ENCODE peak calls at places on chromosomes 6 and 20, in eight cellular contexts. One of them, this sample, is unnamed.

GRCh38 chr6:143135326-143135725 is 74.6 kb downstream of the AIG1 start:
- DNase-seq in activated T-cell treated with anti-CD3 and anti-CD28 coated beads, Interleukin-2, amount 50 U/mL, for 72 hours: no peak
- DNase-seq in GM04504: no peak
- DNase-seq in cardiac fibroblast: no peak
- DNase-seq in GM12865: no peak
- DNase-seq in ELR: no peak
- DNase-seq in NCI-H774: no peak
- DNase-seq in naive thymus-derived CD4-positive, alpha-beta T cell: no peak
- DNase-seq in this sample: no peak

GRCh38 chr6:1798303-1798964 is 188.7 kb downstream of the FOXC1 start:
- DNase-seq in NCI-H774: no peak
- DNase-seq in GM12865: no peak
- DNase-seq in ELR: no peak
- DNase-seq in GM04504: no peak
- DNase-seq in activated T-cell treated with anti-CD3 and anti-CD28 coated beads, Interleukin-2, amount 50 U/mL, for 72 hours: no peak
- DNase-seq in cardiac fibroblast: peak
- DNase-seq in naive thymus-derived CD4-positive, alpha-beta T cell: no peak
- DNase-seq in this sample: no peak

GRCh38 chr6:33018904-33019303 is 9.5 kb upstream of the HLA-DOA start:
- DNase-seq in cardiac fibroblast: peak
- DNase-seq in activated T-cell treated with anti-CD3 and anti-CD28 coated beads, Interleukin-2, amount 50 U/mL, for 72 hours: peak
- DNase-seq in naive thymus-derived CD4-positive, alpha-beta T cell: no peak
- DNase-seq in ELR: peak
- DNase-seq in NCI-H774: peak
- DNase-seq in GM12865: peak
- DNase-seq in GM04504: no peak
- DNase-seq in this sample: peak

GRCh38 chr6:87742106-87742505 is 40.1 kb upstream of the AKIRIN2 start:
- DNase-seq in GM12865: peak
- DNase-seq in ELR: peak
- DNase-seq in cardiac fibroblast: no peak
- DNase-seq in NCI-H774: no peak
- DNase-seq in activated T-cell treated with anti-CD3 and anti-CD28 coated beads, Interleukin-2, amount 50 U/mL, for 72 hours: peak
- DNase-seq in GM04504: no peak
- DNase-seq in naive thymus-derived CD4-positive, alpha-beta T cell: peak
- DNase-seq in this sample: peak

GRCh38 chr6:107124934-107125348 is 9.6 kb upstream of the BEND3 start:
- DNase-seq in GM12865: peak
- DNase-seq in activated T-cell treated with anti-CD3 and anti-CD28 coated beads, Interleukin-2, amount 50 U/mL, for 72 hours: no peak
- DNase-seq in cardiac fibroblast: no peak
- DNase-seq in ELR: no peak
- DNase-seq in GM04504: no peak
- DNase-seq in NCI-H774: peak
- DNase-seq in naive thymus-derived CD4-positive, alpha-beta T cell: no peak
- DNase-seq in this sample: no peak

GRCh38 chr6:101832371-101832770 is 438.9 kb downstream of the GRIK2 start:
- DNase-seq in GM12865: no peak
- DNase-seq in naive thymus-derived CD4-positive, alpha-beta T cell: no peak
- DNase-seq in GM04504: no peak
- DNase-seq in cardiac fibroblast: no peak
- DNase-seq in ELR: no peak
- DNase-seq in activated T-cell treated with anti-CD3 and anti-CD28 coated beads, Interleukin-2, amount 50 U/mL, for 72 hours: no peak
- DNase-seq in NCI-H774: no peak
- DNase-seq in this sample: no peak

GRCh38 chr6:26223213-26223612 is 136.0 kb downstream of the HFE start:
- DNase-seq in cardiac fibroblast: peak
- DNase-seq in activated T-cell treated with anti-CD3 and anti-CD28 coated beads, Interleukin-2, amount 50 U/mL, for 72 hours: no peak
- DNase-seq in GM12865: peak
- DNase-seq in NCI-H774: peak
- DNase-seq in GM04504: no peak
- DNase-seq in naive thymus-derived CD4-positive, alpha-beta T cell: no peak
- DNase-seq in ELR: peak
- DNase-seq in this sample: peak

GRCh38 chr6:13914346-13914745 is 10.4 kb upstream of the RNF182 start:
- DNase-seq in GM12865: no peak
- DNase-seq in NCI-H774: no peak
- DNase-seq in ELR: peak
- DNase-seq in GM04504: no peak
- DNase-seq in naive thymus-derived CD4-positive, alpha-beta T cell: no peak
- DNase-seq in cardiac fibroblast: no peak
- DNase-seq in activated T-cell treated with anti-CD3 and anti-CD28 coated beads, Interleukin-2, amount 50 U/mL, for 72 hours: no peak
- DNase-seq in this sample: no peak

GRCh38 chr6:16681260-16681873 is 79.9 kb downstream of the ATXN1 start:
- DNase-seq in naive thymus-derived CD4-positive, alpha-beta T cell: no peak
- DNase-seq in GM04504: peak
- DNase-seq in NCI-H774: no peak
- DNase-seq in ELR: peak
- DNase-seq in activated T-cell treated with anti-CD3 and anti-CD28 coated beads, Interleukin-2, amount 50 U/mL, for 72 hours: no peak
- DNase-seq in GM12865: no peak
- DNase-seq in cardiac fibroblast: peak
- DNase-seq in this sample: peak

GRCh38 chr6:155128971-155129370 is 133.9 kb downstream of the TIAM2 start:
- DNase-seq in GM12865: no peak
- DNase-seq in cardiac fibroblast: no peak
- DNase-seq in GM04504: peak
- DNase-seq in naive thymus-derived CD4-positive, alpha-beta T cell: no peak
- DNase-seq in activated T-cell treated with anti-CD3 and anti-CD28 coated beads, Interleukin-2, amount 50 U/mL, for 72 hours: no peak
- DNase-seq in ELR: no peak
- DNase-seq in NCI-H774: no peak
- DNase-seq in this sample: no peak

GRCh38 chr6:136822051-136822378 is 377 bp upstream of the PEX7 start:
- DNase-seq in naive thymus-derived CD4-positive, alpha-beta T cell: no peak
- DNase-seq in GM04504: no peak
- DNase-seq in activated T-cell treated with anti-CD3 and anti-CD28 coated beads, Interleukin-2, amount 50 U/mL, for 72 hours: peak
- DNase-seq in NCI-H774: no peak
- DNase-seq in cardiac fibroblast: peak
- DNase-seq in ELR: peak
- DNase-seq in GM12865: no peak
- DNase-seq in this sample: no peak

GRCh38 chr6:144749263-144749662 is 464.1 kb downstream of the UTRN start:
- DNase-seq in GM04504: no peak
- DNase-seq in activated T-cell treated with anti-CD3 and anti-CD28 coated beads, Interleukin-2, amount 50 U/mL, for 72 hours: no peak
- DNase-seq in GM12865: no peak
- DNase-seq in NCI-H774: peak
- DNase-seq in ELR: no peak
- DNase-seq in cardiac fibroblast: no peak
- DNase-seq in naive thymus-derived CD4-positive, alpha-beta T cell: no peak
- DNase-seq in this sample: no peak

GRCh38 chr20:41329435-41330342 is 10.9 kb upstream of the LPIN3 start:
- DNase-seq in GM12865: peak
- DNase-seq in ELR: peak
- DNase-seq in naive thymus-derived CD4-positive, alpha-beta T cell: peak
- DNase-seq in NCI-H774: no peak
- DNase-seq in cardiac fibroblast: peak
- DNase-seq in activated T-cell treated with anti-CD3 and anti-CD28 coated beads, Interleukin-2, amount 50 U/mL, for 72 hours: peak
- DNase-seq in GM04504: peak
- DNase-seq in this sample: peak

GRCh38 chr6:56953597-56954388 is 1.1 kb upstream of the BEND6 start:
- DNase-seq in naive thymus-derived CD4-positive, alpha-beta T cell: peak
- DNase-seq in cardiac fibroblast: no peak
- DNase-seq in GM04504: no peak
- DNase-seq in GM12865: peak
- DNase-seq in NCI-H774: no peak
- DNase-seq in activated T-cell treated with anti-CD3 and anti-CD28 coated beads, Interleukin-2, amount 50 U/mL, for 72 hours: peak
- DNase-seq in ELR: peak
- DNase-seq in this sample: peak

GRCh38 chr6:87588756-87589407 is 905 bp downstream of the RARS2 start:
- DNase-seq in cardiac fibroblast: peak
- DNase-seq in ELR: peak
- DNase-seq in activated T-cell treated with anti-CD3 and anti-CD28 coated beads, Interleukin-2, amount 50 U/mL, for 72 hours: no peak
- DNase-seq in GM04504: peak
- DNase-seq in GM12865: no peak
- DNase-seq in NCI-H774: no peak
- DNase-seq in naive thymus-derived CD4-positive, alpha-beta T cell: no peak
- DNase-seq in this sample: no peak

This sample was measured in NB4.